ENCODE peak calls at places on chromosomes 7 and 10, in five cellular contexts. One of them, this sample, is unnamed.
A peak's percentile ranks its signal among the peaks of the same experiment; 100 is the strongest.

GRCh38 chr7:47449810-47450586 is 131.9 kb downstream of the TNS3 start:
- DNase-seq in A549: no peak
- DNase-seq in GM12878: no peak
- DNase-seq in H1: no peak
- DNase-seq in HepG2: no peak
- DNase-seq in this sample: no peak

GRCh38 chr7:84447636-84448293 is 253.2 kb upstream of the SEMA3A start:
- DNase-seq in A549: no peak
- DNase-seq in GM12878: no peak
- DNase-seq in H1: no peak
- DNase-seq in HepG2: no peak
- DNase-seq in this sample: no peak

GRCh38 chr10:106577266-106577665 is 587.2 kb downstream of the SORCS1 start:
- DNase-seq in A549: peak; percentile 3
- DNase-seq in GM12878: no peak
- DNase-seq in H1: no peak
- DNase-seq in HepG2: no peak
- DNase-seq in this sample: no peak

GRCh38 chr10:114767589-114768393 is 53.8 kb upstream of the FHIP2A start:
- DNase-seq in A549: no peak
- DNase-seq in GM12878: no peak
- DNase-seq in H1: peak; percentile 76
- DNase-seq in HepG2: no peak
- DNase-seq in this sample: peak; percentile 11

GRCh38 chr10:11149499-11149898 is 131.8 kb downstream of the CELF2 start:
- DNase-seq in A549: no peak
- DNase-seq in GM12878: no peak
- DNase-seq in H1: no peak
- DNase-seq in HepG2: no peak
- DNase-seq in this sample: peak; percentile 26

GRCh38 chr7:15403315-15403714 is 158.5 kb downstream of the AGMO start:
- DNase-seq in A549: no peak
- DNase-seq in GM12878: no peak
- DNase-seq in H1: no peak
- DNase-seq in HepG2: no peak
- DNase-seq in this sample: no peak

GRCh38 chr7:12701433-12701832 is 14.0 kb downstream of the ARL4A start:
- DNase-seq in A549: peak; percentile 39
- DNase-seq in GM12878: no peak
- DNase-seq in H1: no peak
- DNase-seq in HepG2: no peak
- DNase-seq in this sample: no peak

GRCh38 chr10:131814567-131815290 is 86.1 kb upstream of the PPP2R2D start:
- DNase-seq in A549: no peak
- DNase-seq in GM12878: no peak
- DNase-seq in H1: peak; percentile 45
- DNase-seq in HepG2: peak; percentile 24
- DNase-seq in this sample: no peak

GRCh38 chr10:43667317-43667731 is 18.6 kb upstream of the ZNF32 start:
- DNase-seq in A549: peak; percentile 24
- DNase-seq in GM12878: no peak
- DNase-seq in H1: peak; percentile 59
- DNase-seq in HepG2: no peak
- DNase-seq in this sample: peak; percentile 50

GRCh38 chr7:11213246-11213645 is 239.6 kb downstream of the PHF14 start:
- DNase-seq in A549: no peak
- DNase-seq in GM12878: no peak
- DNase-seq in H1: no peak
- DNase-seq in HepG2: no peak
- DNase-seq in this sample: no peak

GRCh38 chr7:73831656-73832579 is 1.1 kb downstream of the CLDN4 start:
- DNase-seq in A549: no peak
- DNase-seq in GM12878: no peak
- DNase-seq in H1: peak; percentile 91
- DNase-seq in HepG2: peak; percentile 58
- DNase-seq in this sample: no peak

GRCh38 chr10:50550291-50550839 is 73.4 kb downstream of the SGMS1 start:
- DNase-seq in A549: no peak
- DNase-seq in GM12878: no peak
- DNase-seq in H1: no peak
- DNase-seq in HepG2: no peak
- DNase-seq in this sample: peak; percentile 89

GRCh38 chr7:95264225-95264927 is 60.0 kb downstream of the PON1 start:
- DNase-seq in A549: peak; percentile 96
- DNase-seq in GM12878: no peak
- DNase-seq in H1: no peak
- DNase-seq in HepG2: no peak
- DNase-seq in this sample: no peak

GRCh38 chr10:19819419-19820033 is 3.3 kb downstream of the PLXDC2 start:
- DNase-seq in A549: peak; percentile 52
- DNase-seq in GM12878: no peak
- DNase-seq in H1: no peak
- DNase-seq in HepG2: peak; percentile 55
- DNase-seq in this sample: peak; percentile 14

GRCh38 chr10:17801507-17801906 is 7.6 kb upstream of the MRC1 start:
- DNase-seq in A549: no peak
- DNase-seq in GM12878: no peak
- DNase-seq in H1: no peak
- DNase-seq in HepG2: peak; percentile 5
- DNase-seq in this sample: no peak

GRCh38 chr10:124837687-124838086 is 36.1 kb downstream of the ABRAXAS2 start:
- DNase-seq in A549: no peak
- DNase-seq in GM12878: no peak
- DNase-seq in H1: no peak
- DNase-seq in HepG2: no peak
- DNase-seq in this sample: no peak

GRCh38 chr10:86355571-86356038 is 11.0 kb downstream of the GRID1 start:
- DNase-seq in A549: no peak
- DNase-seq in GM12878: no peak
- DNase-seq in H1: no peak
- DNase-seq in HepG2: no peak
- DNase-seq in this sample: no peak

GRCh38 chr10:103791858-103792257 is 63.5 kb downstream of the SH3PXD2A start:
- DNase-seq in A549: no peak
- DNase-seq in GM12878: no peak
- DNase-seq in H1: no peak
- DNase-seq in HepG2: no peak
- DNase-seq in this sample: no peak

GRCh38 chr10:131943021-131943814 is 38.5 kb downstream of the BNIP3 start:
- DNase-seq in A549: peak; percentile 52
- DNase-seq in GM12878: no peak
- DNase-seq in H1: peak; percentile 66
- DNase-seq in HepG2: peak; percentile 15
- DNase-seq in this sample: peak; percentile 57

GRCh38 chr10:16565604-16566003 is 43.9 kb upstream of the C1QL3 start:
- DNase-seq in A549: no peak
- DNase-seq in GM12878: no peak
- DNase-seq in H1: no peak
- DNase-seq in HepG2: no peak
- DNase-seq in this sample: no peak

GRCh38 chr7:27182861-27183681 is 2.0 kb downstream of the HOXA11 start:
- DNase-seq in A549: no peak
- DNase-seq in GM12878: no peak
- DNase-seq in H1: peak; percentile 63
- DNase-seq in HepG2: no peak
- DNase-seq in this sample: no peak

GRCh38 chr7:2711895-2712675 is 24.1 kb downstream of the AMZ1 start:
- DNase-seq in A549: no peak
- DNase-seq in GM12878: no peak
- DNase-seq in H1: no peak
- DNase-seq in HepG2: no peak
- DNase-seq in this sample: no peak

GRCh38 chr7:1087952-1088920 is at the start of gene GPER1:
- DNase-seq in A549: no peak
- DNase-seq in GM12878: no peak
- DNase-seq in H1: peak; percentile 67
- DNase-seq in HepG2: peak; percentile 74
- DNase-seq in this sample: no peak

GRCh38 chr10:46020871-46021553 is 9.4 kb downstream of the NCOA4 start:
- DNase-seq in A549: no peak
- DNase-seq in GM12878: no peak
- DNase-seq in H1: no peak
- DNase-seq in HepG2: peak; percentile 92
- DNase-seq in this sample: no peak

GRCh38 chr7:74489997-74490396 is 36.3 kb downstream of the GTF2IRD1 start:
- DNase-seq in A549: no peak
- DNase-seq in GM12878: no peak
- DNase-seq in H1: no peak
- DNase-seq in HepG2: no peak
- DNase-seq in this sample: no peak

GRCh38 chr7:134947831-134948230 is 38.5 kb upstream of the AGBL3 start:
- DNase-seq in A549: no peak
- DNase-seq in GM12878: no peak
- DNase-seq in H1: no peak
- DNase-seq in HepG2: no peak
- DNase-seq in this sample: no peak

GRCh38 chr7:43211276-43211675 is 98.8 kb downstream of the HECW1 start:
- DNase-seq in A549: peak; percentile 33
- DNase-seq in GM12878: no peak
- DNase-seq in H1: no peak
- DNase-seq in HepG2: peak; percentile 3
- DNase-seq in this sample: no peak

GRCh38 chr7:114554781-114555537 is 140.3 kb downstream of the FOXP2 start:
- DNase-seq in A549: peak; percentile 33
- DNase-seq in GM12878: peak; percentile 41
- DNase-seq in H1: no peak
- DNase-seq in HepG2: no peak
- DNase-seq in this sample: no peak

GRCh38 chr7:157566631-157567006 is 229.8 kb downstream of the DNAJB6 start:
- DNase-seq in A549: no peak
- DNase-seq in GM12878: no peak
- DNase-seq in H1: no peak
- DNase-seq in HepG2: no peak
- DNase-seq in this sample: no peak

GRCh38 chr10:88852327-88852726 is 683 bp upstream of the ANKRD22 start:
- DNase-seq in A549: no peak
- DNase-seq in GM12878: no peak
- DNase-seq in H1: no peak
- DNase-seq in HepG2: no peak
- DNase-seq in this sample: no peak

GRCh38 chr10:821322-821721 is 110.2 kb downstream of the LARP4B start:
- DNase-seq in A549: no peak
- DNase-seq in GM12878: no peak
- DNase-seq in H1: no peak
- DNase-seq in HepG2: no peak
- DNase-seq in this sample: no peak
- TF ChIP-seq HDAC2 in A549: no peak
- TF ChIP-seq HDAC2 in GM12878: no peak
- TF ChIP-seq HDAC2 in H1: no peak
- TF ChIP-seq HDAC2 in HepG2: no peak
- TF ChIP-seq HDAC2 in this sample: no peak

DNA sequence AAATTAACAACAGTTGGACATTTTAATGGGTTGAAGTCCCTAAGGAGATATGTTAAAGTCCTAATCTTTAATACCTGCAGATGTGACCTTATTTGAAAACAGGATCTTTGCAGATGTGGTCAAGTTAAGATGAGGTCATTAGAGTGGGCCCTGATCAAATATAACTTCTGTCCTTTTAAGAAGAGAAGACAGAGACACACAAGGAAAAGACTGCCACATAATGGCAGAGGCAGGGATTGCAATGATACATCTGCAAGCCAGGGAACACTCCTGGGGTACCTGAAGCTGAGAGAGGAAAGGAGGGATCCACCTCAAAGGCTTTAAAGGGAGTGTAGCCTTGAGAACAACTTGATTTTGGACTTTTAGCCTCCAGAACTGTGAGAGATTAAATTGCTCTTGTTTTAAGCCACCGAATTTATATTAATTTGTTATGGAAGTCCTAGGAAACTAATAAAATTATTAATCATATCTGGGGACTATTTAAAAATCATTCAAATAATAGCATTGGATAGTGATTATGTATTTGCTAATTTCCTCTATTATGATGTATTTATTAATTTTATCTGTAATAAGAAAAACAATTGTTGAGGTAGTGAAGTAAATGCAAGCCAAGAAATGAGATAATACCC is 700.0 kb upstream of the PCDH15 start:
- DNase-seq in A549: peak; percentile 37
- DNase-seq in GM12878: no peak
- DNase-seq in H1: peak; percentile 69
- DNase-seq in HepG2: peak; percentile 31
- DNase-seq in this sample: no peak
- TF ChIP-seq HDAC2 in A549: no peak
- TF ChIP-seq HDAC2 in GM12878: no peak
- TF ChIP-seq HDAC2 in H1: no peak
- TF ChIP-seq HDAC2 in HepG2: no peak
- TF ChIP-seq HDAC2 in this sample: no peak

DNA sequence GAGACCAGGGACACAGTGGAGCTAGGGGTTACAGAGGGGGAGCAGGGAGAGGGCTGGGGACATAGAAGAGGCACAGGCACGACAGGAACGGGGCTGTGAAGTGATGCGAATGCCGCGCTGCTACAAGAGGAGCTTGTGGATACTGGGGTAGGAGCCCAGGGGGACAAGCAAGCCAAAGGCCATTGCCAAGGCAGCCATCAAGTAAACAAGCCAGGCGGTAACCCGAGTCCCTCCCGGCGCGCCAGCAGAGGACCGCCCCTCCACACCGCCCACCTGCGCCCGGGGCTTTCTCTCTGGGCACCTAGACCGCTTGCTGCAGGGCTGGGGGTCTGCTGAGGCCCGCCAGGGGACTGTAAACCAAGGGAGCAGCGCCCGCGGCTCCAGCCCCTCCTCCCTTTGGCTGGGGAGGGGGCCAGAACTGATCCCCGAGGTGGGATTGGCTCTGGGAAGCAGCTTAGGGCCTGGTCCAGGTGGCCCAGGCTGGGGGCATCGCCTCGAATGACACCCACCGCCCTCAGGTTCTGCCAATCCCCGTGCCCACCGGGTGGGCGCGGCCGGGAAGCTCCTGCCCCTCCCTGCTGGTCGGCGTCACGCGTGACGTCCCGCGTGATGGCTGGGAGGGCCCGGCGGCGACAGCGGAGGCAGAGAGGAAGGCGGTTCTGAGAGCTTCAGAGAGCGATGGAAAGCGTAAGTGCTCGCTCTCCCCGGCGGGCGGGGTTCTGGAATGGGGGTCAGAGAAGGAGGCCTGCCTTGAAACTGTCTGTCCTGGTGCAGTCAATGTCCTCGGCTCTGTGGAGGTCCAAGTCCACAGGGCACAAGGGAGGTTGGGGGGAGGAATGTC is 982 bp downstream of the SFXN3 start:
- DNase-seq in A549: peak; percentile 65
- DNase-seq in GM12878: no peak
- DNase-seq in H1: peak; percentile 83
- DNase-seq in HepG2: peak; percentile 49
- DNase-seq in this sample: no peak
- TF ChIP-seq HDAC2 in A549: no peak
- TF ChIP-seq HDAC2 in GM12878: no peak
- TF ChIP-seq HDAC2 in H1: no peak
- TF ChIP-seq HDAC2 in HepG2: no peak
- TF ChIP-seq HDAC2 in this sample: no peak

DNA sequence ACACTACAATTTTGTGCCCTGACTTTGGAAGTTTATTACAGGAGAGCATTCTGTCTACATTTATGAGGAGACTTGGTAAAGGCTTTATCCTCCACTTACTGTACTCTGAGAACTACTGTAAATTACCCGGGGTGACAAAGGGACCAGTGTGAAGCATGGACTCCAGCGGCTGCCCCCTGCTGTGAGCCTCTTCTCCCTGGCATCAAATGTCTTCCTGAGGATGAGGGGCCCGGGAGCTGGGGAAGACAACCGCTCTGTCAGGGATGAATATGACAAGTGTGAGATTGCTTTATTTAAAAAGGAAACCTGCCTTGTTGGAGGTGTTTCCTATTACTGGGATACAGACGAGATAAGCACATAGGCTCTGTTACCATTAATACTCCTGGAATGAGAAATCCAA is 714.8 kb downstream of the CCSER2 start:
- DNase-seq in A549: no peak
- DNase-seq in GM12878: no peak
- DNase-seq in H1: peak; percentile 45
- DNase-seq in HepG2: no peak
- DNase-seq in this sample: no peak
- TF ChIP-seq HDAC2 in A549: no peak
- TF ChIP-seq HDAC2 in GM12878: no peak
- TF ChIP-seq HDAC2 in H1: no peak
- TF ChIP-seq HDAC2 in HepG2: no peak
- TF ChIP-seq HDAC2 in this sample: no peak